ENCODE peak calls at places on chromosomes 16 and 17, in seven cellular contexts. G is psoas muscle, N is SJCRH30, L is Peyer's patch, Q is brain microvascular endothelial cell, E is fibroblast of lung, K is tibial artery. A is an unnamed sample.

GRCh38 chr17:74354561-74354960 is 7.1 kb downstream of the BTBD17 start:
- DNase-seq in N (no peak), G (no peak), K (no peak), Q (no peak), L (no peak), E (no peak), A (no peak)

GRCh38 chr17:69246726-69247375 is 18.2 kb upstream of the ABCA10 start:
- DNase-seq in Q (no peak), L (no peak), N (peak; percentile 63), K (no peak), E (peak; percentile 76), G (no peak), A (peak; percentile 77)

GRCh38 chr16:7025616-7026190 is 306.9 kb upstream of the RBFOX1 start:
- DNase-seq in N (peak; percentile 88), L (no peak), K (peak; percentile 39), E (no peak), Q (peak; percentile 0), G (peak; percentile 56), A (peak; percentile 69)

GRCh38 chr16:73185737-73186136 is 137.8 kb upstream of the ZFHX3 start:
- DNase-seq in L (no peak), K (no peak), Q (no peak), E (no peak), G (no peak), N (no peak), A (no peak)

GRCh38 chr17:75933836-75934235 is 7.0 kb downstream of the FBF1 start:
- DNase-seq in Q (no peak), L (no peak), K (no peak), G (no peak), E (peak; percentile 55), N (no peak), A (no peak)

GRCh38 chr17:4074831-4075495 is 67.9 kb downstream of the ZZEF1 start:
- DNase-seq in G (no peak), Q (no peak), E (peak; percentile 55), K (no peak), L (no peak), N (peak; percentile 70), A (peak; percentile 53)

GRCh38 chr17:29526322-29526721 is 40.5 kb downstream of the ABHD15 start:
- DNase-seq in E (no peak), L (no peak), N (no peak), Q (no peak), G (no peak), K (no peak), A (no peak)

GRCh38 chr17:954431-955164 is 25.0 kb downstream of the NXN start:
- DNase-seq in K (no peak), N (peak; percentile 57), Q (peak; percentile 76), E (peak; percentile 28), L (no peak), G (no peak), A (no peak)

GRCh38 chr16:4193920-4194319 is 48.0 kb downstream of the SRL start:
- DNase-seq in G (no peak), E (no peak), Q (no peak), N (no peak), K (no peak), L (no peak), A (no peak)

GRCh38 chr16:30941600-30942420 is 7.1 kb upstream of the ORAI3 start:
- DNase-seq in K (no peak), N (peak; percentile 82), E (peak; percentile 56), L (peak; percentile 73), Q (peak; percentile 70), G (peak; percentile 76), A (peak; percentile 70)
- H3K36me3 ChIP-seq in K (peaks cover 14% of the 10 kb centered on the region), N (peaks cover 22% of the 10 kb centered on the region), E (peaks cover 19% of the 10 kb centered on the region), L (no peaks in the 10 kb centered on the region), Q (peaks cover 32% of the 10 kb centered on the region), G (no peaks in the 10 kb centered on the region), A (peaks cover 24% of the 10 kb centered on the region)

GRCh38 chr16:19110537-19111391 is 3.0 kb upstream of the ITPRIPL2 start:
- DNase-seq in N (no peak), G (no peak), K (no peak), E (no peak), L (no peak), Q (no peak), A (no peak)

GRCh38 chr16:19116711-19117449 is 3.1 kb downstream of the ITPRIPL2 start:
- DNase-seq in E (peak; percentile 23), Q (no peak), N (no peak), K (no peak), G (no peak), L (no peak), A (no peak)

GRCh38 chr16:19115148-19116021 is 1.6 kb downstream of the ITPRIPL2 start:
- DNase-seq in E (no peak), K (no peak), N (no peak), Q (no peak), L (no peak), G (no peak), A (no peak)

GRCh38 chr16:19114359-19115147 is 789 bp downstream of the ITPRIPL2 start:
- DNase-seq in G (peak; percentile 73), K (peak; percentile 73), N (no peak), E (peak; percentile 78), Q (no peak), L (peak; percentile 42), A (peak; percentile 57)

GRCh38 chr16:19113577-19114358 is at the start of gene ITPRIPL2:
- DNase-seq in G (peak; percentile 93), Q (peak; percentile 70), L (peak; percentile 44), N (peak; percentile 59), K (peak; percentile 90), E (peak; percentile 95), A (peak; percentile 81)
- H3K27ac ChIP-seq in G (peak within 1 kb of the TSS; percentile 97), Q (peak within 1 kb of the TSS; percentile 94), L (peak within 1 kb of the TSS; percentile 95), N (peak within 1 kb of the TSS; percentile 37), K (peak within 1 kb of the TSS; percentile 95), E (peak within 1 kb of the TSS; percentile 95), A (peak within 1 kb of the TSS; percentile 81)

DNA sequence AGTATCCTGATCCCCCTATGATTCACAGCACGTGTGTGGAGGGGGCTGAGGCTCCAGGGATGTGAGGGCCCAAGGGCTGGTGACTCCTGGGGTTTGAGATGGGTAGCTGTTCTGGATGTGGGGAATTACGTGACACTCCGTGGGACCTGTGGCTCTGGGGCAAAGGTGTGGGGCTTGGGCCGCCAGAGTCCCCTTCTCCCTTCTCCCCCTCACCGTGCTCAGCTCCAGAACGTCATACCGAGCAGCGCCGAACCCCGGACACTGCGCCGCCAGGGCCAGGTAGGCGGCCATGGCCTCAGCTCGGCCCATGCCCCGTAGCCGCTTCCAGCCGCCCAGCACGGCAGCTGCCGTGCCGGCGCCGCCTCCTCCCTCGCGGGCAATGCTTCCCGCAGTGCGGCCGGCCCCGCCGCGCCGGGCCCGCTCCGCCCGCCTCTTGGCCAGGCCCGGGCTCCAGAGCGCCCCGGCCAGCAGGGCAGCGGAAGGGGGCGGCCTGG is 7.0 kb downstream of the PLEKHH3 start:
- DNase-seq in E (no peak), L (no peak), N (no peak), Q (no peak), K (no peak), G (no peak), A (no peak)
- H3K36me3 ChIP-seq in E (peaks cover 41% of the 10 kb centered on the region), L (no peaks in the 10 kb centered on the region), N (peaks cover 17% of the 10 kb centered on the region), Q (peaks cover 60% of the 10 kb centered on the region), K (peaks cover 76% of the 10 kb centered on the region), G (no peaks in the 10 kb centered on the region), A (peaks cover 9% of the 10 kb centered on the region)

DNA sequence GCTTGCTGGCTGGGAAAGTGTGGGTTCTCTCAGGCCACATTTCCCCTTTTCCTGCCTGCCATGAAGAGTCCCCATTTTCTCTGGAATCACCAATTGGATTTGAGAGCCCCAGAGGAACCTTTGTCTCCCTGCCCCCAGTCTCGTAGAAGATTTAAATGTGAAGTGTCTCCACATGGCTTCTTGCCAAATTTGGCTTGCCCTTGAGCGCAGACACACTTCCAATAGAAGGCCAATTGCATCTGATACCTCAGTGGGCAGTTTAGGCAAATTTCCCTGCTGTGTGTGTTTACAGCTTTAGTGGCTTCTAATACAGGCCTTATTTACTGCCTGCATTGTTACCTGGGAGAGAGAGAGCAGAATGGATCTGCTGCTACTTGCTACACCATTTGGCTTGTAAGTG is 29.7 kb downstream of the CDK5R1 start:
- DNase-seq in E (no peak), L (no peak), Q (no peak), N (no peak), G (no peak), K (no peak), A (no peak)
- H3K27ac ChIP-seq in E (no peak overlapping the region), L (no peak overlapping the region), Q (no peak overlapping the region), N (no peak overlapping the region), G (peak overlapping the region; percentile 58), K (no peak overlapping the region), A (no peak overlapping the region)